ENCODE peak calls at places on chromosome 7, in eight cellular contexts. J, Z, S, L, T, Y, Q and K are unnamed samples.

GRCh38 chr7:4209126-4209525 is 473.0 kb upstream of the FOXK1 start:
- DNase-seq in Q (no peak), T (no peak), L (no peak), Z (no peak), S (no peak), Y (no peak), J (no peak), K (no peak)

GRCh38 chr7:128022631-128023532 is 8.4 kb downstream of the LRRC4 start:
- DNase-seq in J (no peak), L (no peak), Y (no peak), T (no peak), S (no peak), Q (peak; percentile 77), Z (peak; percentile 72), K (no peak)

GRCh38 chr7:67371429-67372305 is 375.0 kb downstream of the TYW1 start:
- DNase-seq in Y (peak; percentile 71), L (peak; percentile 85), J (peak; percentile 91), Z (peak; percentile 75), Q (peak; percentile 92), T (peak; percentile 47), S (peak; percentile 90), K (peak; percentile 75)

GRCh38 chr7:150846291-150847115 is 5.8 kb upstream of the AOC1 start:
- DNase-seq in J (no peak), Q (no peak), T (no peak), Y (no peak), Z (no peak), S (no peak), L (no peak), K (no peak)

GRCh38 chr7:33193308-33193864 is 64.0 kb downstream of the BBS9 start:
- DNase-seq in Q (no peak), Y (no peak), J (no peak), S (no peak), T (no peak), Z (no peak), L (no peak), K (peak; percentile 22)

GRCh38 chr7:29807179-29807841 is 1.0 kb downstream of the WIPF3 start:
- DNase-seq in Z (peak; percentile 41), J (peak; percentile 75), Q (peak; percentile 42), L (peak; percentile 63), T (peak; percentile 34), S (peak; percentile 64), Y (no peak), K (no peak)

GRCh38 chr7:27883726-27884125 is 143.8 kb downstream of the TAX1BP1 start:
- DNase-seq in L (no peak), Q (no peak), S (no peak), Y (no peak), Z (no peak), T (no peak), J (peak; percentile 24), K (no peak)

GRCh38 chr7:92042056-92042737 is 92.1 kb downstream of the CYP51A1 start:
- DNase-seq in Z (no peak), S (peak; percentile 75), T (no peak), Y (no peak), J (no peak), Q (no peak), L (no peak), K (no peak)

GRCh38 chr7:27046854-27047549 is 48.8 kb downstream of the HOXA1 start:
- DNase-seq in T (peak; percentile 57), S (no peak), J (no peak), L (no peak), Q (peak; percentile 79), Z (peak; percentile 80), Y (no peak), K (no peak)

GRCh38 chr7:27134392-27134791 is 3.8 kb upstream of the HOXA4 start:
- DNase-seq in Z (peak; percentile 96), S (no peak), Q (peak; percentile 89), L (no peak), T (no peak), Y (no peak), J (no peak), K (no peak)

GRCh38 chr7:8172372-8173354 is 89.3 kb downstream of the ICA1 start:
- DNase-seq in T (no peak), L (no peak), S (no peak), Q (no peak), Y (no peak), Z (no peak), J (no peak), K (no peak)

GRCh38 chr7:116770941-116771340 is 91.4 kb upstream of the CAPZA2 start:
- DNase-seq in T (peak; percentile 40), Z (no peak), Q (peak; percentile 10), L (no peak), J (no peak), Y (no peak), S (no peak), K (no peak)

GRCh38 chr7:1670894-1671875 is 1.1 kb downstream of the ELFN1 start:
- DNase-seq in T (no peak), L (no peak), Z (no peak), S (peak; percentile 10), J (no peak), Q (no peak), Y (no peak), K (no peak)

GRCh38 chr7:39504963-39505362 is 61.2 kb upstream of the YAE1 start:
- DNase-seq in Q (peak; percentile 76), T (peak; percentile 3), Z (peak; percentile 30), J (no peak), Y (no peak), S (peak; percentile 11), L (no peak), K (no peak)

GRCh38 chr7:51017576-51018535 is 235.2 kb upstream of the GRB10 start:
- DNase-seq in T (no peak), J (no peak), Q (no peak), Y (no peak), L (no peak), S (no peak), Z (no peak), K (no peak)

GRCh38 chr7:128053023-128053422 is 21.8 kb upstream of the LRRC4 start:
- DNase-seq in Z (peak; percentile 50), S (no peak), T (no peak), L (no peak), Q (peak; percentile 25), J (no peak), Y (peak; percentile 24), K (peak; percentile 40)

GRCh38 chr7:95694334-95694733 is 78.0 kb upstream of the DYNC1I1 start:
- DNase-seq in S (no peak), J (no peak), Y (no peak), Z (no peak), T (no peak), L (no peak), Q (no peak), K (no peak)

DNA sequence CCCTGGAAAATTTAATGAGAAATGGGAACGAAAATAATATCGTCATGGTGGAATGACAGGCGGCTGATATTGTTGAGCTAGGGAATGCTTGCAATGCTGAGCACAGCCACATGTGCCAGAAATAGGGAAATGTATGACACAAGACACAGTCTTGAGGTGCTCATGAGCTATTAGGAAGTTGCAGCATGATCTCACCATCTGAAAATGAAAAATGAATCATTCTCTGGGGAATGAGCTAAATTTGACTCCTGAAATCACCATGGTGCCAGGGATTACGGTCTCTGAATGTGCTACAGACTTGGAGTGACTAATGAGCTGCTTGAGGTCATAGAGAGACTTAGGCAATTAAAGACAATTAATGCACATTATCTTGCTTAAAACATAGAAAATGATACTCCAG is 845.0 kb downstream of the CNTNAP2 start:
- DNase-seq in Q (peak; percentile 57), J (no peak), T (no peak), Z (peak; percentile 58), S (peak; percentile 21), Y (no peak), L (no peak), K (no peak)
- TF ChIP-seq EZH2phosphoT487 in Q (no peak), J (no peak), T (no peak), Z (no peak), S (no peak), Y (no peak), L (no peak), K (no peak)

GRCh38 chr7:133932591-133932990 is 194.5 kb upstream of the LRGUK start:
- DNase-seq in Z (no peak), S (no peak), Y (no peak), T (no peak), J (peak; percentile 27), Q (no peak), L (no peak), K (no peak)

GRCh38 chr7:133936074-133936473 is 191.1 kb upstream of the LRGUK start:
- DNase-seq in S (peak; percentile 19), L (no peak), J (no peak), Q (no peak), T (no peak), Z (peak; percentile 39), Y (no peak), K (no peak)

GRCh38 chr7:133934262-133934973 is 192.7 kb upstream of the LRGUK start:
- DNase-seq in T (no peak), Y (no peak), S (no peak), Q (no peak), Z (no peak), J (peak; percentile 65), L (peak; percentile 29), K (no peak)

GRCh38 chr7:133937786-133938185 is 189.4 kb upstream of the LRGUK start:
- DNase-seq in Q (no peak), S (no peak), Y (no peak), T (no peak), Z (no peak), J (no peak), L (no peak), K (no peak)

GRCh38 chr7:133934974-133935330 is 192.2 kb upstream of the LRGUK start:
- DNase-seq in J (no peak), L (no peak), S (no peak), Q (no peak), T (no peak), Z (peak; percentile 37), Y (no peak), K (no peak)
- H3K4me2 ChIP-seq in J (peak overlapping the region; percentile 61), L (no peak overlapping the region), S (no peak overlapping the region), Q (no peak overlapping the region), T (no peak overlapping the region), Z (no peak overlapping the region), Y (no peak overlapping the region), K (no peak overlapping the region)

GRCh38 chr7:35839860-35840854 is 39.3 kb downstream of the SEPTIN7 start:
- DNase-seq in T (peak; percentile 1), Y (no peak), L (no peak), Z (peak; percentile 78), S (no peak), Q (peak; percentile 48), J (no peak), K (no peak)
- H3K27ac ChIP-seq in T (no peak overlapping the region), Y (no peak overlapping the region), L (no peak overlapping the region), Z (peak overlapping the region; percentile 14), S (no peak overlapping the region), Q (no peak overlapping the region), J (no peak overlapping the region), K (no peak overlapping the region)

GRCh38 chr7:130118294-130118693 is 48.0 kb downstream of the KLHDC10 start:
- DNase-seq in J (no peak), Q (no peak), Y (no peak), S (no peak), L (no peak), T (no peak), Z (no peak), K (no peak)

GRCh38 chr7:130114374-130114773 is 44.0 kb downstream of the KLHDC10 start:
- DNase-seq in T (no peak), L (no peak), Y (peak; percentile 66), Z (no peak), J (no peak), Q (no peak), S (no peak), K (peak; percentile 35)

GRCh38 chr7:130113887-130114286 is 43.6 kb downstream of the KLHDC10 start:
- DNase-seq in Z (no peak), L (no peak), S (peak; percentile 40), J (no peak), T (no peak), Q (no peak), Y (no peak), K (no peak)

GRCh38 chr7:130114776-130115175 is 44.4 kb downstream of the KLHDC10 start:
- DNase-seq in Q (peak; percentile 71), Z (no peak), J (no peak), Y (no peak), L (no peak), S (no peak), T (peak; percentile 8), K (no peak)

GRCh38 chr7:130118801-130119200 is 48.5 kb downstream of the KLHDC10 start:
- DNase-seq in Q (no peak), T (no peak), Z (no peak), L (no peak), S (no peak), J (no peak), Y (no peak), K (no peak)
- TF ChIP-seq EZH2phosphoT487 in Q (no peak), T (no peak), Z (no peak), L (no peak), S (no peak), J (no peak), Y (no peak), K (no peak)